ENCODE peak calls at places on chromosomes 3 and 15, in nine cellular contexts. P is HT-29; K is HTR-8/SVneo; V is C1 segment of cervical spinal cord; Y is WERI-Rb-1; A is stimulated activated CD8-positive, alpha-beta memory T cell treated with anti-CD3 and anti-CD28 coated beads, Interleukin-4, amount 100 ng/mL, for 1 hour; W is endothelial cell; H is activated T-cell treated with anti-CD3 and anti-CD28 coated beads, Interleukin-2, amount 50 U/mL, for 72 hours; C is kidney tubule cell. N is an unnamed sample.

GRCh38 chr3:52004158-52004787 is 8.6 kb upstream of the RPL29 start:
- DNase-seq in W (peak; percentile 55), V (no peak), K (peak; percentile 60), H (no peak), C (no peak), P (no peak), Y (peak; percentile 91), A (no peak), N (peak; percentile 81)

GRCh38 chr3:197270558-197271317 is 27.7 kb downstream of the DLG1 start:
- DNase-seq in H (no peak), Y (no peak), P (no peak), C (no peak), K (no peak), A (no peak), V (no peak), W (no peak), N (no peak)

GRCh38 chr3:155743616-155744015 is 1.3 kb downstream of the PLCH1 start:
- DNase-seq in K (no peak), Y (no peak), H (no peak), P (peak; percentile 52), W (no peak), V (no peak), A (no peak), C (peak; percentile 25), N (no peak)

GRCh38 chr15:66085128-66085527 is 168.4 kb downstream of the MEGF11 start:
- DNase-seq in H (peak; percentile 4), C (no peak), A (no peak), P (peak; percentile 40), V (no peak), Y (peak; percentile 45), W (peak; percentile 46), K (no peak), N (no peak)

GRCh38 chr3:111539351-111540331 is 2.4 kb upstream of the CD96 start:
- DNase-seq in P (peak; percentile 91), C (peak; percentile 77), A (no peak), W (peak; percentile 69), V (no peak), Y (peak; percentile 84), H (peak; percentile 56), K (peak; percentile 54), N (peak; percentile 81)

GRCh38 chr3:55880357-55880756 is 393.3 kb upstream of the WNT5A start:
- DNase-seq in H (no peak), V (no peak), C (peak; percentile 50), A (no peak), P (no peak), K (no peak), Y (no peak), W (no peak), N (no peak)

GRCh38 chr15:80182611-80183210 is 29.9 kb downstream of the FAH start:
- DNase-seq in A (no peak), W (no peak), Y (no peak), K (no peak), C (no peak), P (no peak), V (no peak), H (no peak), N (no peak)

GRCh38 chr3:150450906-150451305 is 42.8 kb downstream of the TSC22D2 start:
- DNase-seq in C (no peak), W (no peak), H (no peak), P (no peak), A (no peak), V (no peak), K (no peak), Y (no peak), N (no peak)

GRCh38 chr3:124826703-124827102 is 60.5 kb downstream of the ITGB5 start:
- DNase-seq in Y (no peak), H (no peak), K (no peak), A (no peak), C (peak; percentile 56), P (no peak), V (no peak), W (no peak), N (no peak)

GRCh38 chr3:160169139-160169830 is 55.9 kb upstream of the C3orf80 start:
- DNase-seq in V (no peak), A (no peak), K (peak; percentile 45), W (no peak), Y (no peak), C (peak; percentile 48), P (no peak), H (no peak), N (no peak)

GRCh38 chr3:136893848-136894443 is 31.9 kb downstream of the NCK1 start:
- DNase-seq in H (no peak), W (no peak), A (no peak), K (peak; percentile 19), Y (no peak), V (no peak), P (no peak), C (peak; percentile 68), N (no peak)

GRCh38 chr3:60025071-60026055 is 975.5 kb upstream of the CFAP20DC start:
- DNase-seq in H (no peak), C (peak; percentile 47), K (no peak), A (no peak), W (no peak), Y (no peak), P (no peak), V (no peak), N (no peak)

GRCh38 chr15:89776274-89777072 is at the start of gene MESP2:
- DNase-seq in V (no peak), W (peak; percentile 83), Y (no peak), P (peak; percentile 85), A (no peak), H (peak; percentile 68), K (peak; percentile 54), C (peak; percentile 83), N (peak; percentile 86)

GRCh38 chr3:15875016-15875689 is 77.4 kb upstream of the ANKRD28 start:
- DNase-seq in Y (no peak), V (no peak), W (no peak), H (no peak), C (peak; percentile 37), P (no peak), A (no peak), K (peak; percentile 42), N (no peak)

GRCh38 chr3:117052356-117052755 is 342.8 kb downstream of the TUSC7 start:
- DNase-seq in H (no peak), K (no peak), C (peak; percentile 21), A (no peak), Y (no peak), V (no peak), W (no peak), P (no peak), N (no peak)

GRCh38 chr15:83206387-83206970 is 1.1 kb downstream of the HDGFL3 start:
- DNase-seq in W (no peak), V (no peak), Y (peak; percentile 15), P (no peak), K (no peak), A (no peak), C (peak; percentile 32), H (no peak), N (no peak)

GRCh38 chr15:90037961-90038633 is 37.0 kb downstream of the ZNF710 start:
- DNase-seq in W (no peak), H (peak; percentile 77), K (no peak), C (peak; percentile 78), A (no peak), P (no peak), V (no peak), Y (no peak), N (no peak)

GRCh38 chr3:89877230-89877629 is 769.8 kb downstream of the EPHA3 start:
- DNase-seq in A (no peak), K (no peak), H (no peak), V (no peak), W (no peak), Y (no peak), P (no peak), C (no peak), N (no peak)

GRCh38 chr15:74616020-74616939 is 644 bp downstream of the CLK3 start:
- DNase-seq in V (no peak), P (peak; percentile 83), C (peak; percentile 87), H (peak; percentile 63), W (peak; percentile 34), A (peak; percentile 35), K (no peak), Y (peak; percentile 30), N (peak; percentile 47)

GRCh38 chr3:10185804-10186762 is 21.4 kb downstream of the IRAK2 start:
- DNase-seq in V (no peak), A (no peak), H (no peak), Y (no peak), C (no peak), P (no peak), W (no peak), K (no peak), N (no peak)

GRCh38 chr3:101325393-101326134 is 5.2 kb upstream of the IMPG2 start:
- DNase-seq in V (no peak), A (no peak), P (no peak), K (no peak), C (no peak), W (no peak), Y (peak; percentile 14), H (no peak), N (no peak)

GRCh38 chr15:96625251-96625650 is 294.8 kb downstream of the NR2F2 start:
- DNase-seq in P (no peak), V (no peak), A (no peak), H (no peak), W (no peak), C (no peak), K (peak; percentile 2), Y (no peak), N (no peak)

GRCh38 chr15:27028836-27029482 is 58.0 kb downstream of the GABRG3 start:
- DNase-seq in C (peak; percentile 8), V (no peak), H (no peak), P (no peak), Y (no peak), W (no peak), K (no peak), A (no peak), N (peak; percentile 38)

GRCh38 chr3:77039606-77040553 is at the start of gene ROBO2:
- DNase-seq in A (no peak), H (no peak), K (no peak), W (peak; percentile 64), V (no peak), P (no peak), C (peak; percentile 13), Y (peak; percentile 74), N (peak; percentile 90)

GRCh38 chr3:194491996-194492395 is 5.2 kb upstream of the ATP13A3 start:
- DNase-seq in K (no peak), C (no peak), H (no peak), W (no peak), Y (no peak), P (no peak), V (no peak), A (no peak), N (no peak)

GRCh38 chr15:29835301-29835700 is 13.0 kb upstream of the TJP1 start:
- DNase-seq in P (no peak), K (no peak), C (no peak), Y (no peak), V (no peak), H (no peak), A (no peak), W (no peak), N (no peak)

GRCh38 chr3:59862686-59863085 is 812.9 kb upstream of the CFAP20DC start:
- DNase-seq in V (no peak), Y (no peak), H (no peak), W (no peak), K (peak; percentile 19), A (no peak), P (no peak), C (peak; percentile 39), N (no peak)

GRCh38 chr3:43180027-43180426 is 74.1 kb upstream of the POMGNT2 start:
- DNase-seq in K (peak; percentile 57), H (no peak), W (no peak), A (no peak), Y (no peak), C (peak; percentile 74), P (peak; percentile 18), V (no peak), N (no peak)

GRCh38 chr3:134598813-134599563 is 51.8 kb downstream of the KY start:
- DNase-seq in H (no peak), W (no peak), P (no peak), K (no peak), C (no peak), V (no peak), Y (no peak), A (no peak), N (no peak)

GRCh38 chr3:58063424-58063823 is 55.2 kb downstream of the FLNB start:
- DNase-seq in W (no peak), A (no peak), Y (no peak), K (no peak), P (no peak), C (peak; percentile 44), V (no peak), H (no peak), N (no peak)

GRCh38 chr15:92377083-92377789 is 16.4 kb upstream of the ST8SIA2 start:
- DNase-seq in V (no peak), Y (peak; percentile 19), C (peak; percentile 15), K (no peak), A (no peak), P (no peak), W (no peak), H (no peak), N (no peak)